ENCODE peak calls at places on chromosomes 13 and 19, in five cellular contexts. G is psoas muscle, A is astrocyte of the spinal cord, M is neural progenitor cell, K is tibial artery. C is an unnamed sample.

GRCh38 chr19:33071887-33072286 is 7.2 kb upstream of the RHPN2 start:
- DNase-seq in G (no peak), K (no peak), A (no peak), M (no peak), C (no peak)

GRCh38 chr19:16888629-16889371 is at the start of gene F2RL3:
- DNase-seq in A (no peak), K (peak), G (peak), M (no peak), C (peak)

GRCh38 chr19:32372726-32373613 is 27.6 kb downstream of the ZNF507 start:
- DNase-seq in M (no peak), G (no peak), A (no peak), K (no peak), C (peak)

GRCh38 chr19:3357731-3358391 is 8.5 kb upstream of the NFIC start:
- DNase-seq in K (no peak), G (no peak), M (peak), A (no peak), C (no peak)

GRCh38 chr19:44765949-44766335 is 11.7 kb upstream of the CBLC start:
- DNase-seq in G (no peak), K (no peak), M (no peak), A (no peak), C (no peak)

GRCh38 chr13:89061821-89062220 is 1390.7 kb downstream of the SLITRK5 start:
- DNase-seq in M (peak), A (no peak), G (no peak), K (no peak), C (no peak)

GRCh38 chr19:39112338-39112890 is 13.2 kb upstream of the PAK4 start:
- DNase-seq in G (peak), K (no peak), M (no peak), A (no peak), C (peak)

GRCh38 chr13:76024151-76024550 is 388.0 kb downstream of the LMO7 start:
- DNase-seq in K (no peak), A (no peak), G (no peak), M (no peak), C (no peak)

GRCh38 chr19:40571831-40572495 is 4.7 kb upstream of the SHKBP1 start:
- DNase-seq in K (no peak), A (no peak), G (no peak), M (no peak), C (no peak)

GRCh38 chr13:89514534-89515312 is 1832.8 kb upstream of the MIR17HG start:
- DNase-seq in M (peak), A (peak), G (no peak), K (no peak), C (peak)

GRCh38 chr13:25171517-25172302 is at the start of gene AMER2:
- DNase-seq in G (no peak), M (peak), A (peak), K (no peak), C (peak)

GRCh38 chr19:35444735-35445134 is 3.3 kb upstream of the FFAR2 start:
- DNase-seq in K (no peak), A (no peak), M (no peak), G (no peak), C (no peak)

GRCh38 chr13:101474419-101474957 is 22.0 kb downstream of the ITGBL1 start:
- DNase-seq in K (peak), M (peak), G (no peak), A (peak), C (peak)

GRCh38 chr19:41426952-41427646 is at the start of gene B3GNT8:
- DNase-seq in A (peak), K (peak), G (peak), M (peak), C (peak)

GRCh38 chr19:8500158-8500557 is 2.3 kb downstream of the PRAM1 start:
- DNase-seq in K (no peak), M (peak), A (no peak), G (no peak), C (no peak)
- TF ChIP-seq CTCF in K (no peak), M (no peak), A (no peak), G (no peak), C (no peak)

GRCh38 chr13:99982741-99983400 is 1.3 kb downstream of the ZIC2 start:
- DNase-seq in G (no peak), M (peak), A (no peak), K (no peak), C (no peak)

GRCh38 chr13:99984134-99984462 is 2.5 kb downstream of the ZIC2 start:
- DNase-seq in K (no peak), A (no peak), M (peak), G (no peak), C (no peak)

GRCh38 chr13:99982021-99982740 is 597 bp downstream of the ZIC2 start:
- DNase-seq in G (no peak), A (peak), M (peak), K (no peak), C (no peak)

GRCh38 chr13:99984463-99985242 is 3.1 kb downstream of the ZIC2 start:
- DNase-seq in A (peak), M (peak), G (no peak), K (no peak), C (no peak)

DNA sequence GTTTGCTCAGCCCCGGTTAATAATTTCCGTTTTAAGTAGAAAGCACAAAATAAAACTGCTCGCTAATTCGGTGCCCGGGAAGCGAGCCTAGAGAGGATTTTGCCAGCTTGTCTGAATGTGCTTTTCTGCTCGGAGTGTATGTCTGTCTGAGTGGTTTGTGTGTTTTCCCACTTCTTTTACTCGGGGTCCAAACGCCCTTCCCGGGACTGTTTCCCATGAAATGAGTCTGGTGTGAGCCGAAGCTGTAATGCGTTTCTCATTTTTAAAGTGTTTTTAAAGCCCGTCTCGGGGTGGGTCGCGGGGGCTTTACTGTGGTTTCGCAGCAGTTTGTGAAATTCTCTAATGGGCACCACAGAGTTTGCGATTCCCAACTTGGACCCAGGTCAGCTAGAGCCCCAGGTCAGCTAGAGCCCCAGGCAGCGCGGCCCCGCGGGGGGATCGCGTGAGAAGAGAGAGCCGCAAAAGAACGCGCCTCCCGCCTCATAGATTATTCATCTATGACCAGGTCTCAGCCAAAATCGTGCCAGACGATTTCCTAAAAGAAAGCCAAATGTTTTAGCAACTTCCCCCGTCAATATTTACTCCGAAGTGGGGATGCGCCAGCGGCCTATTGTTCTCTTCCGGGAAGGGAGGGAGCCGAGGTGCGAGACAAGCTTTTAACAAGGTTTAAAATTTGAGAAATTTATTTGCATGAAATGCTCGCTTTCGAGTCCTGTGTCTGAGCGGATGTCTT is 2.0 kb downstream of the ZIC2 start:
- DNase-seq in G (no peak), M (peak), K (no peak), A (no peak), C (no peak)
- H3K4me3 ChIP-seq in G (no peak), M (peak), K (no peak), A (peak), C (no peak)

GRCh38 chr13:113862191-113862765 is 1.6 kb downstream of the GAS6 start:
- DNase-seq in M (no peak), K (no peak), G (no peak), A (no peak), C (no peak)
- TF ChIP-seq CTCF in M (no peak), K (no peak), G (no peak), A (no peak), C (no peak)

DNA sequence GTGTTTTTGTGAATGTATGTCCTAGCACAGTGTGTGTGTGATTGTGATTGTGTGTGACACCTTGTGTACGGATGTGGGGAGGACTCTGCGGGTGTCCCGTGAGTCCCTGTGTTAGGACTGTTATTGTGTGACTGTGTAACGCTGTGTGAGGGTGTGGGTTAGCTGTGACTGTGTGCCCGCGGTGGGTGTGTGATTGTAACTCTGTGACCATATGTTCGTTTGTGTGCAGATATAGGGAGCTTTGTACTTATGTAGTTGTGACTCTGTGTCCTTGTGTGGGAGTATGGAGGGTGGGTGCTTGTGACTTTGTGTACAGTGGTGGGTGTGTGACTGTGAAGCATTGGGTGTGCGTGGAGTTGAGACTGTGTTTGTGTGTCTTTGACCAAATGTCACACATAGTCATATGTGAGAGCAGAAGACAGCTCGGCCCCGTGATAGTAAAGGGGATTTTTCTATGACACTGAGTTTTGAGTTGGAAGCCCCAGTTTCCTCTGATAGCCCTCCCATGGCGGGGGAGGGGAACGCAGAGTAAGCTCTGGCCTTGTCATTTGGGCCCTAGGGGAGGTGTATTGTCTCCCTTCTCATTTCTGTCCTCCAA is 949 bp upstream of the ZNF260 start:
- DNase-seq in K (no peak), M (peak), G (no peak), A (no peak), C (no peak)
- H3K4me3 ChIP-seq in K (peak), M (peak), G (peak), A (peak), C (peak)

GRCh38 chr19:10707440-10707839 is 6.2 kb downstream of the QTRT1 start:
- DNase-seq in G (no peak), A (no peak), K (no peak), M (no peak), C (no peak)

GRCh38 chr19:10706990-10707389 is 5.8 kb downstream of the QTRT1 start:
- DNase-seq in G (no peak), K (no peak), A (no peak), M (no peak), C (no peak)

GRCh38 chr19:10699650-10700335 is 1.4 kb upstream of the QTRT1 start:
- DNase-seq in G (no peak), K (no peak), A (peak), M (peak), C (peak)

DNA sequence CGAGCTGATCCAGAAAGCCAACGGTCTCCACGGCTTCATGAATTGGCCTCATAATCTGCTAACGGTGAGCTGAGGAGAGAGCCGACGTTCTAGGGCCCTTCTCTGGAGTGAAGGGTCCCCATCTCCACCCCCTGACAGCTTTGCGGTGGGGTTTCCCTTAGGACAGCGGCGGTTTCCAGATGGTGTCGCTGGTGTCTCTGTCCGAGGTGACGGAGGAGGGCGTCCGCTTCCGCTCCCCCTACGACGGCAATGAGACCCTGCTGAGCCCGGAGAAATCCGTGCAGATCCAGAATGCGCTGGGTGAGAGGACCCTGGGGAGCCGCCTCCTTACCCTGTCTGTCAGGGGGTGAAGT is 692 bp downstream of the QTRT1 start:
- DNase-seq in M (peak), K (no peak), A (no peak), G (no peak), C (no peak)
- TF ChIP-seq CTCF in M (peak), K (no peak), A (no peak), G (no peak), C (no peak)

GRCh38 chr13:106560791-106561190 is 7.1 kb downstream of the ARGLU1 start:
- DNase-seq in G (no peak), K (no peak), A (no peak), M (no peak), C (no peak)
- H3K4me3 ChIP-seq in G (no peak), K (no peak), A (no peak), M (peak), C (no peak)

DNA sequence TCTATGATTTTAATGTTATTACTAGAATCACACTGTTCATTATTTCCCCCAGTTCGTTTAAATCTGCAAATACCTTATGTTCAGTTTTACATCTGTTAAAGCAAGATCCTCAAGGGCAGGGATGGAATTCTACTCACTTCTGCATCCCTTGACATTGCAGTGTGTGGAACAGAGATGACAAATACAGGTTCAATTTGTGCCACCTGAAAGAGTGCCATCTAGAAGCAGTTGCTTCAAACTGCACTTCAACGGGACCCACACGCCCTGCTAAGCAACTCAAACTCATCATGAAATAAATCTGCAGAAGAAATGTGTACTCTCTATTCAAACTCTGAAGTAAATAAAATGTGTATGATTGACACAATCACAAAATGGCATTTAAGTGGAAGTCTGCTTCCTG is 44.5 kb downstream of the RUBCNL start:
- DNase-seq in G (no peak), M (no peak), K (no peak), A (no peak), C (no peak)
- TF ChIP-seq CTCF in G (no peak), M (no peak), K (no peak), A (no peak), C (no peak)

C was measured in cardiac fibroblast.